ENCODE peak calls at places on chromosomes 11 and 22, in four cellular contexts. One of them, this sample, is unnamed.

GRCh38 chr11:35260342-35260985 is 121.5 kb downstream of the CD44 start:
- DNase-seq in K562: no peak
- DNase-seq in HepG2: no peak
- DNase-seq in GM12878: no peak
- DNase-seq in this sample: no peak

GRCh38 chr22:37777122-37777687 is 30.5 kb upstream of the GCAT start:
- DNase-seq in GM12878: peak
- DNase-seq in K562: peak
- DNase-seq in HepG2: peak
- DNase-seq in this sample: no peak

GRCh38 chr11:61071880-61072279 is 30.4 kb upstream of the CD5 start:
- DNase-seq in HepG2: no peak
- DNase-seq in GM12878: no peak
- DNase-seq in K562: no peak
- DNase-seq in this sample: no peak

GRCh38 chr11:64534391-64534801 is 56.6 kb upstream of the SLC22A12 start:
- DNase-seq in HepG2: no peak
- DNase-seq in GM12878: no peak
- DNase-seq in K562: no peak
- DNase-seq in this sample: no peak

GRCh38 chr11:13224324-13224723 is 53.3 kb upstream of the BMAL1 start:
- DNase-seq in HepG2: no peak
- DNase-seq in K562: no peak
- DNase-seq in GM12878: no peak
- DNase-seq in this sample: no peak

GRCh38 chr11:68380786-68381622 is 68.6 kb downstream of the LRP5 start:
- DNase-seq in GM12878: no peak
- DNase-seq in K562: no peak
- DNase-seq in HepG2: no peak
- DNase-seq in this sample: no peak

GRCh38 chr22:40479887-40480538 is 109.6 kb downstream of the SGSM3 start:
- DNase-seq in GM12878: no peak
- DNase-seq in K562: no peak
- DNase-seq in HepG2: no peak
- DNase-seq in this sample: no peak

GRCh38 chr11:38791346-38791961 is 2193.4 kb upstream of the RAG2 start:
- DNase-seq in GM12878: no peak
- DNase-seq in HepG2: peak
- DNase-seq in K562: peak
- DNase-seq in this sample: peak

GRCh38 chr11:120652705-120653335 is 141.3 kb downstream of the GRIK4 start:
- DNase-seq in GM12878: no peak
- DNase-seq in HepG2: no peak
- DNase-seq in K562: no peak
- DNase-seq in this sample: no peak

GRCh38 chr11:134447696-134448095 is 35.7 kb upstream of the B3GAT1 start:
- DNase-seq in K562: no peak
- DNase-seq in HepG2: no peak
- DNase-seq in GM12878: no peak
- DNase-seq in this sample: no peak

GRCh38 chr22:48084041-48084748 is 1321.7 kb downstream of the TBC1D22A start:
- DNase-seq in HepG2: no peak
- DNase-seq in GM12878: peak
- DNase-seq in K562: no peak
- DNase-seq in this sample: no peak

GRCh38 chr22:44097263-44098020 is 73.3 kb downstream of the PARVB start:
- DNase-seq in HepG2: no peak
- DNase-seq in GM12878: no peak
- DNase-seq in K562: no peak
- DNase-seq in this sample: no peak

GRCh38 chr22:42805998-42806481 is 51.0 kb downstream of the ARFGAP3 start:
- DNase-seq in HepG2: no peak
- DNase-seq in K562: no peak
- DNase-seq in GM12878: no peak
- DNase-seq in this sample: no peak

GRCh38 chr11:128521697-128522062 is 65.7 kb downstream of the ETS1 start:
- DNase-seq in GM12878: no peak
- DNase-seq in K562: no peak
- DNase-seq in HepG2: no peak
- DNase-seq in this sample: peak

GRCh38 chr11:102223859-102224258 is 93.4 kb upstream of the BIRC3 start:
- DNase-seq in HepG2: no peak
- DNase-seq in GM12878: no peak
- DNase-seq in K562: no peak
- DNase-seq in this sample: no peak

GRCh38 chr11:102226702-102227101 is 90.6 kb upstream of the BIRC3 start:
- DNase-seq in GM12878: no peak
- DNase-seq in K562: no peak
- DNase-seq in HepG2: no peak
- DNase-seq in this sample: no peak

GRCh38 chr11:102229510-102230119 is 87.7 kb upstream of the BIRC3 start:
- DNase-seq in HepG2: peak
- DNase-seq in GM12878: no peak
- DNase-seq in K562: no peak
- DNase-seq in this sample: no peak

GRCh38 chr11:102230186-102230585 is 87.1 kb upstream of the BIRC3 start:
- DNase-seq in GM12878: no peak
- DNase-seq in K562: no peak
- DNase-seq in HepG2: no peak
- DNase-seq in this sample: no peak

GRCh38 chr11:102225689-102226562 is 91.4 kb upstream of the BIRC3 start:
- DNase-seq in HepG2: peak
- DNase-seq in GM12878: no peak
- DNase-seq in K562: no peak
- DNase-seq in this sample: no peak
- TF ChIP-seq MXI1 in HepG2: no peak
- TF ChIP-seq MXI1 in GM12878: no peak
- TF ChIP-seq MXI1 in K562: no peak
- TF ChIP-seq MXI1 in this sample: no peak

GRCh38 chr22:30252411-30253204 is 6.0 kb upstream of the LIF start:
- DNase-seq in HepG2: no peak
- DNase-seq in K562: no peak
- DNase-seq in GM12878: no peak
- DNase-seq in this sample: no peak
- TF ChIP-seq REST in HepG2: no peak
- TF ChIP-seq REST in K562: no peak
- TF ChIP-seq REST in GM12878: no peak
- TF ChIP-seq REST in this sample: no peak

GRCh38 chr11:117841582-117842031 is 17.1 kb upstream of the FXYD2 start:
- DNase-seq in HepG2: no peak
- DNase-seq in K562: no peak
- DNase-seq in GM12878: no peak
- DNase-seq in this sample: no peak

GRCh38 chr11:117842131-117842941 is 17.8 kb upstream of the FXYD2 start:
- DNase-seq in HepG2: no peak
- DNase-seq in K562: no peak
- DNase-seq in GM12878: no peak
- DNase-seq in this sample: no peak

GRCh38 chr11:117840881-117841581 is 16.5 kb upstream of the FXYD2 start:
- DNase-seq in GM12878: no peak
- DNase-seq in K562: no peak
- DNase-seq in HepG2: no peak
- DNase-seq in this sample: no peak

GRCh38 chr11:117839234-117839882 is 14.8 kb upstream of the FXYD2 start:
- DNase-seq in K562: no peak
- DNase-seq in HepG2: no peak
- DNase-seq in GM12878: no peak
- DNase-seq in this sample: no peak

GRCh38 chr11:117839936-117840813 is 15.6 kb upstream of the FXYD2 start:
- DNase-seq in GM12878: no peak
- DNase-seq in K562: no peak
- DNase-seq in HepG2: no peak
- DNase-seq in this sample: no peak
- TF ChIP-seq MXI1 in GM12878: no peak
- TF ChIP-seq MXI1 in K562: no peak
- TF ChIP-seq MXI1 in HepG2: no peak
- TF ChIP-seq MXI1 in this sample: no peak

DNA sequence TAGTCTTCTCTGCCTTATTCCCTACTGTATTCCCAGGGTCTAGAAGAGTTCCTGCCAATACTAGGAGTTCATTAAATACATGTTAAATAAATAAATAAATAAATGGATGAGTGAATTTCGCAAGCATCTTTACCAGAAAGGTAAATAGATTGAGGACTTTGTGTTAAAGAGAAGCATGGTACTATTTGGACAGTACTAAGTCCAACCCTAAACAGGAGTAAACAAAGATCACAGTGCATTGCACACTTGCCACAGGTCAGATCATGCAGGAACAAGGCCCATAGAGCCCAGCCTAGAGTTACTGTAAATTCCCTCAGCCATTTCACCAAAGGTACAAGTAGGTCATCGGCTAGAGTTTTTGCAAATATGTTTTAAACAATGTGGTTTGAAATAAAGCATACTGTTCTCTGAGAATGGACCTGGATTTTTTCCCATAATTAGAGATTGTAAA is 12.6 kb downstream of the SAA4 start:
- DNase-seq in GM12878: no peak
- DNase-seq in K562: no peak
- DNase-seq in HepG2: peak
- DNase-seq in this sample: no peak
- TF ChIP-seq REST in GM12878: no peak
- TF ChIP-seq REST in K562: no peak
- TF ChIP-seq REST in HepG2: no peak
- TF ChIP-seq REST in this sample: no peak

This sample was measured in SK-N-SH.